ENCODE peak calls at places on chromosomes 7 and 10, in eight cellular contexts. One of them, this sample, is unnamed.

GRCh38 chr7:118858651-118859149 is 634.2 kb downstream of the ANKRD7 start:
- DNase-seq in Caco-2: no peak
- DNase-seq in coronary artery: no peak
- DNase-seq in PC-9: no peak
- DNase-seq in astrocyte of the cerebellum: no peak
- DNase-seq in kidney epithelial cell: no peak
- DNase-seq in MM.1S: no peak
- DNase-seq in GM23338: peak; percentile 63
- DNase-seq in this sample: no peak

GRCh38 chr10:110044681-110045080 is 36.9 kb downstream of the ADD3 start:
- DNase-seq in Caco-2: no peak
- DNase-seq in coronary artery: no peak
- DNase-seq in PC-9: no peak
- DNase-seq in astrocyte of the cerebellum: no peak
- DNase-seq in kidney epithelial cell: no peak
- DNase-seq in MM.1S: no peak
- DNase-seq in GM23338: no peak
- DNase-seq in this sample: no peak

GRCh38 chr7:40673285-40673684 is 538.5 kb downstream of the SUGCT start:
- DNase-seq in Caco-2: no peak
- DNase-seq in coronary artery: no peak
- DNase-seq in PC-9: no peak
- DNase-seq in astrocyte of the cerebellum: peak; percentile 67
- DNase-seq in kidney epithelial cell: no peak
- DNase-seq in MM.1S: peak; percentile 14
- DNase-seq in GM23338: no peak
- DNase-seq in this sample: peak; percentile 52

GRCh38 chr7:112132123-112132694 is 74.0 kb downstream of the DOCK4 start:
- DNase-seq in Caco-2: no peak
- DNase-seq in coronary artery: no peak
- DNase-seq in PC-9: no peak
- DNase-seq in astrocyte of the cerebellum: no peak
- DNase-seq in kidney epithelial cell: no peak
- DNase-seq in MM.1S: no peak
- DNase-seq in GM23338: no peak
- DNase-seq in this sample: no peak

GRCh38 chr10:110207805-110208613 is 604 bp downstream of the MXI1 start:
- DNase-seq in Caco-2: peak; percentile 39
- DNase-seq in coronary artery: peak; percentile 76
- DNase-seq in PC-9: no peak
- DNase-seq in astrocyte of the cerebellum: no peak
- DNase-seq in kidney epithelial cell: no peak
- DNase-seq in MM.1S: peak; percentile 50
- DNase-seq in GM23338: peak; percentile 74
- DNase-seq in this sample: no peak

GRCh38 chr7:17301491-17302101 is 3.1 kb downstream of the AHR start:
- DNase-seq in Caco-2: peak; percentile 52
- DNase-seq in coronary artery: no peak
- DNase-seq in PC-9: peak; percentile 54
- DNase-seq in astrocyte of the cerebellum: no peak
- DNase-seq in kidney epithelial cell: no peak
- DNase-seq in MM.1S: peak; percentile 43
- DNase-seq in GM23338: peak; percentile 62
- DNase-seq in this sample: no peak

GRCh38 chr10:80132299-80133139 is at the start of gene PLAC9:
- DNase-seq in Caco-2: no peak
- DNase-seq in coronary artery: no peak
- DNase-seq in PC-9: no peak
- DNase-seq in astrocyte of the cerebellum: no peak
- DNase-seq in kidney epithelial cell: no peak
- DNase-seq in MM.1S: no peak
- DNase-seq in GM23338: peak; percentile 73
- DNase-seq in this sample: no peak

GRCh38 chr10:54854843-54855242 is 53.8 kb upstream of the PCDH15 start:
- DNase-seq in Caco-2: no peak
- DNase-seq in coronary artery: no peak
- DNase-seq in PC-9: no peak
- DNase-seq in astrocyte of the cerebellum: no peak
- DNase-seq in kidney epithelial cell: no peak
- DNase-seq in MM.1S: no peak
- DNase-seq in GM23338: no peak
- DNase-seq in this sample: no peak

GRCh38 chr7:125857606-125858005 is 928.0 kb upstream of the POT1 start:
- DNase-seq in Caco-2: no peak
- DNase-seq in coronary artery: no peak
- DNase-seq in PC-9: no peak
- DNase-seq in astrocyte of the cerebellum: peak; percentile 33
- DNase-seq in kidney epithelial cell: no peak
- DNase-seq in MM.1S: no peak
- DNase-seq in GM23338: no peak
- DNase-seq in this sample: no peak

GRCh38 chr10:105586451-105587098 is 945.5 kb downstream of the SORCS3 start:
- DNase-seq in Caco-2: peak; percentile 1
- DNase-seq in coronary artery: no peak
- DNase-seq in PC-9: no peak
- DNase-seq in astrocyte of the cerebellum: no peak
- DNase-seq in kidney epithelial cell: no peak
- DNase-seq in MM.1S: no peak
- DNase-seq in GM23338: peak; percentile 5
- DNase-seq in this sample: no peak

GRCh38 chr7:136150311-136150710 is 173.2 kb upstream of the MTPN start:
- DNase-seq in Caco-2: no peak
- DNase-seq in coronary artery: no peak
- DNase-seq in PC-9: no peak
- DNase-seq in astrocyte of the cerebellum: no peak
- DNase-seq in kidney epithelial cell: no peak
- DNase-seq in MM.1S: no peak
- DNase-seq in GM23338: no peak
- DNase-seq in this sample: no peak
- H3K4me3 ChIP-seq in Caco-2: no peak overlapping the region
- H3K4me3 ChIP-seq in coronary artery: no peak overlapping the region
- H3K4me3 ChIP-seq in PC-9: no peak overlapping the region
- H3K4me3 ChIP-seq in astrocyte of the cerebellum: no peak overlapping the region
- H3K4me3 ChIP-seq in kidney epithelial cell: no peak overlapping the region
- H3K4me3 ChIP-seq in MM.1S: no peak overlapping the region
- H3K4me3 ChIP-seq in GM23338: no peak overlapping the region
- H3K4me3 ChIP-seq in this sample: no peak overlapping the region

GRCh38 chr10:132229096-132229495 is 42.3 kb downstream of the DPYSL4 start:
- DNase-seq in Caco-2: no peak
- DNase-seq in coronary artery: no peak
- DNase-seq in PC-9: no peak
- DNase-seq in astrocyte of the cerebellum: no peak
- DNase-seq in kidney epithelial cell: no peak
- DNase-seq in MM.1S: no peak
- DNase-seq in GM23338: no peak
- DNase-seq in this sample: no peak

GRCh38 chr10:132228616-132229015 is 41.9 kb downstream of the DPYSL4 start:
- DNase-seq in Caco-2: no peak
- DNase-seq in coronary artery: no peak
- DNase-seq in PC-9: no peak
- DNase-seq in astrocyte of the cerebellum: no peak
- DNase-seq in kidney epithelial cell: no peak
- DNase-seq in MM.1S: no peak
- DNase-seq in GM23338: no peak
- DNase-seq in this sample: no peak

GRCh38 chr10:132231656-132232552 is 45.2 kb downstream of the DPYSL4 start:
- DNase-seq in Caco-2: peak; percentile 17
- DNase-seq in coronary artery: no peak
- DNase-seq in PC-9: no peak
- DNase-seq in astrocyte of the cerebellum: no peak
- DNase-seq in kidney epithelial cell: no peak
- DNase-seq in MM.1S: no peak
- DNase-seq in GM23338: no peak
- DNase-seq in this sample: no peak

GRCh38 chr10:132230557-132231210 is 43.9 kb downstream of the DPYSL4 start:
- DNase-seq in Caco-2: no peak
- DNase-seq in coronary artery: no peak
- DNase-seq in PC-9: no peak
- DNase-seq in astrocyte of the cerebellum: no peak
- DNase-seq in kidney epithelial cell: no peak
- DNase-seq in MM.1S: no peak
- DNase-seq in GM23338: no peak
- DNase-seq in this sample: no peak

GRCh38 chr10:132229834-132230556 is 43.2 kb downstream of the DPYSL4 start:
- DNase-seq in Caco-2: no peak
- DNase-seq in coronary artery: no peak
- DNase-seq in PC-9: no peak
- DNase-seq in astrocyte of the cerebellum: no peak
- DNase-seq in kidney epithelial cell: no peak
- DNase-seq in MM.1S: no peak
- DNase-seq in GM23338: no peak
- DNase-seq in this sample: no peak
- H3K4me3 ChIP-seq in Caco-2: no peak overlapping the region
- H3K4me3 ChIP-seq in coronary artery: peak overlapping the region; percentile 57
- H3K4me3 ChIP-seq in PC-9: no peak overlapping the region
- H3K4me3 ChIP-seq in astrocyte of the cerebellum: no peak overlapping the region
- H3K4me3 ChIP-seq in kidney epithelial cell: no peak overlapping the region
- H3K4me3 ChIP-seq in MM.1S: no peak overlapping the region
- H3K4me3 ChIP-seq in GM23338: no peak overlapping the region
- H3K4me3 ChIP-seq in this sample: no peak overlapping the region

DNA sequence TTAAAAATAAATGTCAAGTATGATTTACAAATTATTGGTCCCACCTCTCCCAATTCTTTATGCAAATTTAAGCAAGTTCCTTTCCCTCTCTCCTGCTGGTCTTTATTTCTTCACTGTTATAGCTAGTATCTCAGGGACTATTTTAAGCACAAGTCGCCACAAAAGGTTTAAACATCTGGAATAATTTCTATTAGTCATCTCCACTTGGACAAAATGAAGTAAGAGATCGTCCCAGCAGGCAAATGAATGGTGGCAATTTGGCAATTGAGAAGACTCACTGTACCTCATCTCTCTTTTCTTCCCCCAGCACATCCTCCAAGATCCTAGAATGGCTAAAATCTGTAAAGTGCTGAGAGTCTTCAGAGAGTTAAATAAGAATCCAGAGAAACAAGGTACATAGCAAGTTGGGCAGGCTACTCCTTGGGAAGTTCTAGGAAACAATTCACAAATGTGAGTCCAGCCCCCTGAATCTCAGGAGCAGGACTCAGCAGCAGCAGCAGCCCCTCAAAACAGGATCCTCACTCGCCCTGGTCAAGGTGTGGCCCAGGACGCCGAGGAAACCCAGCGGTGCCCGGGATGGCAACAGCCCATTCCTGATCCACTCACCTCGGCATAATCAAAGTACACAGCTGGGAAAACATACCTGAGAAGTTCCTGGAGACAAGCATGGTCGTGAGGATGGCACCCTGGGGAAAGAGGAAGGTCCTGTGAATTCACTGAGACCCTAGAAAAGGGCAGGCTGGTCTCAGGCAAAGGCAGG is 30.3 kb upstream of the NDST2 start:
- DNase-seq in Caco-2: no peak
- DNase-seq in coronary artery: no peak
- DNase-seq in PC-9: no peak
- DNase-seq in astrocyte of the cerebellum: no peak
- DNase-seq in kidney epithelial cell: no peak
- DNase-seq in MM.1S: no peak
- DNase-seq in GM23338: no peak
- DNase-seq in this sample: no peak
- H3K4me3 ChIP-seq in Caco-2: no peak overlapping the region
- H3K4me3 ChIP-seq in coronary artery: no peak overlapping the region
- H3K4me3 ChIP-seq in PC-9: no peak overlapping the region
- H3K4me3 ChIP-seq in astrocyte of the cerebellum: no peak overlapping the region
- H3K4me3 ChIP-seq in kidney epithelial cell: no peak overlapping the region
- H3K4me3 ChIP-seq in MM.1S: no peak overlapping the region
- H3K4me3 ChIP-seq in GM23338: no peak overlapping the region
- H3K4me3 ChIP-seq in this sample: no peak overlapping the region

DNA sequence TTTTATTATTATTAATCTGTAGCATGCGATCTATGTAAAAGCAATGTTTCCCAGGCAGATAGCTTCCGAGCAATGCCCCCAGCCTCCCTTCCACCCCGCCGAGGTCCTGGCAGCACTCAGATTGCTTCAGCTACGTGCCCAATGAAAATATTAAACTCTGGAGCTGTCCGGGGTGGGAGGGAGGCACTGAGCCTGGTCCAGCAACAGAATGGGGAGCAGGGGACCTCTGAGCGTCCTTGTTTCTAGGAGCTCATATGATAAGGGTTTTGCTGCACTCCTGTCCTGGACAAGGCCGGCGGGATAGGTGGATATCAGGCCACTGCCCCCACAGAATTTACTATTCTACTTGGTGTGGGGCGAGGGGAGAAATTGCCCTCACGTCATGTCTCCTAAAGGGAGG is 44.5 kb upstream of the CDK1 start:
- DNase-seq in Caco-2: no peak
- DNase-seq in coronary artery: no peak
- DNase-seq in PC-9: no peak
- DNase-seq in astrocyte of the cerebellum: no peak
- DNase-seq in kidney epithelial cell: no peak
- DNase-seq in MM.1S: no peak
- DNase-seq in GM23338: no peak
- DNase-seq in this sample: no peak
- H3K4me3 ChIP-seq in Caco-2: peak overlapping the region; percentile 94
- H3K4me3 ChIP-seq in coronary artery: peak overlapping the region; percentile 72
- H3K4me3 ChIP-seq in PC-9: peak overlapping the region; percentile 70
- H3K4me3 ChIP-seq in astrocyte of the cerebellum: peak overlapping the region; percentile 58
- H3K4me3 ChIP-seq in kidney epithelial cell: no peak overlapping the region
- H3K4me3 ChIP-seq in MM.1S: peak overlapping the region; percentile 69
- H3K4me3 ChIP-seq in GM23338: peak overlapping the region; percentile 63
- H3K4me3 ChIP-seq in this sample: no peak overlapping the region